ENCODE peak calls at places on chromosomes 1 and 21, in four cellular contexts. R is globus pallidus; N is activated naive CD8-positive, alpha-beta T cell treated with anti-CD3 and anti-CD28 coated beads, Interleukin-2, amount 10 ng/mL, durations not matched to agents 7 days and 5 days; W is cerebellum. D is an unnamed sample.

GRCh38 chr1:166884040-166884642 is 8.1 kb upstream of the TADA1 start:
- DNase-seq in R (peak; percentile 38), W (peak; percentile 55), N (peak; percentile 66), D (no peak)

GRCh38 chr1:184695023-184695422 is 59.6 kb downstream of the EDEM3 start:
- DNase-seq in N (no peak), R (no peak), W (no peak), D (no peak)

GRCh38 chr1:222043444-222044292 is 301.8 kb upstream of the DUSP10 start:
- DNase-seq in R (no peak), N (no peak), W (no peak), D (no peak)

GRCh38 chr1:55214903-55215193 is 316 bp downstream of the USP24 start:
- DNase-seq in N (no peak), R (no peak), W (peak; percentile 54), D (peak; percentile 57)

GRCh38 chr1:183822081-183822611 is 17.2 kb downstream of the RGL1 start:
- DNase-seq in W (no peak), N (no peak), R (no peak), D (no peak)

GRCh38 chr1:65625528-65625927 is 167.2 kb upstream of the PDE4B start:
- DNase-seq in W (no peak), N (no peak), R (no peak), D (no peak)

GRCh38 chr1:247293047-247293446 is 37.2 kb downstream of the VN1R5 start:
- DNase-seq in R (no peak), N (no peak), W (no peak), D (no peak)

GRCh38 chr1:171754971-171755370 is 13.1 kb upstream of the VAMP4 start:
- DNase-seq in N (no peak), R (no peak), W (no peak), D (no peak)

GRCh38 chr1:6378096-6378746 is 15.3 kb downstream of the ACOT7 start:
- DNase-seq in N (no peak), R (no peak), W (no peak), D (peak; percentile 34)

GRCh38 chr21:45818904-45819285 is 162.7 kb upstream of the COL6A1 start:
- DNase-seq in R (no peak), W (no peak), N (peak; percentile 61), D (peak; percentile 91)

GRCh38 chr1:89166705-89167104 is 9.1 kb downstream of the GBP7 start:
- DNase-seq in W (no peak), R (no peak), N (no peak), D (no peak)

GRCh38 chr1:200965111-200965510 is 58.4 kb downstream of the KIF21B start:
- DNase-seq in W (no peak), N (no peak), R (no peak), D (no peak)

GRCh38 chr1:171311771-171312558 is 2.0 kb upstream of the FMO4 start:
- DNase-seq in W (no peak), N (no peak), R (no peak), D (no peak)

GRCh38 chr1:31372051-31372450 is 825 bp downstream of the FABP3 start:
- DNase-seq in R (no peak), W (peak; percentile 22), N (no peak), D (no peak)